ENCODE peak calls at places on chromosomes 11 and 22, in four cellular contexts. L is kidney epithelial cell, G is activated T-helper 1 cell treated with Interleukin-2 at 50 U/mL for 16 hours, O is amniotic epithelial cell. R is an unnamed sample.
A peak's percentile ranks its signal among the peaks of the same experiment; 100 is the strongest.

GRCh38 chr22:28008056-28008455 is 89.0 kb upstream of the PITPNB start:
- DNase-seq in L (no peak), G (no peak), O (no peak), R (no peak)

GRCh38 chr11:27640954-27641353 is 59.3 kb downstream of the BDNF start:
- DNase-seq in L (no peak), G (no peak), O (no peak), R (no peak)

GRCh38 chr22:38302906-38303305 is 14.3 kb downstream of the CSNK1E start:
- DNase-seq in L (no peak), G (no peak), O (no peak), R (no peak)

GRCh38 chr22:22061085-22062077 is 78.8 kb upstream of the TOP3B start:
- DNase-seq in L (no peak), G (no peak), O (peak; percentile 87), R (no peak)

GRCh38 chr11:1050581-1051355 is 14.2 kb upstream of the MUC6 start:
- DNase-seq in L (no peak), G (peak; percentile 56), O (peak; percentile 36), R (peak; percentile 50)

GRCh38 chr11:28537822-28538221 is 429.6 kb downstream of the METTL15 start:
- DNase-seq in L (no peak), G (no peak), O (peak; percentile 26), R (no peak)

GRCh38 chr22:31496735-31497146 is 405 bp downstream of the SFI1 start:
- DNase-seq in L (no peak), G (peak; percentile 25), O (no peak), R (peak; percentile 11)

GRCh38 chr11:69494851-69495250 is 13.4 kb downstream of the LINC01488 start:
- DNase-seq in L (no peak), G (no peak), O (no peak), R (no peak)

GRCh38 chr11:69674267-69674885 is 777 bp downstream of the LTO1 start:
- DNase-seq in L (peak; percentile 32), G (no peak), O (peak; percentile 84), R (no peak)

GRCh38 chr11:65412271-65413076 is 10.1 kb upstream of the NEAT1 start:
- DNase-seq in L (no peak), G (no peak), O (no peak), R (no peak)

GRCh38 chr11:92765418-92765817 is 204.0 kb upstream of the MTNR1B start:
- DNase-seq in L (no peak), G (no peak), O (no peak), R (no peak)

GRCh38 chr11:112516261-112516660 is 255.6 kb upstream of the PLET1 start:
- DNase-seq in L (no peak), G (no peak), O (no peak), R (no peak)

GRCh38 chr11:68414457-68415221 is 45.9 kb upstream of the PPP6R3 start:
- DNase-seq in L (no peak), G (no peak), O (no peak), R (peak; percentile 4)

GRCh38 chr22:16961477-16962186 is 46.4 kb downstream of the GAB4 start:
- DNase-seq in L (no peak), G (no peak), O (no peak), R (no peak)

GRCh38 chr11:87219266-87219665 is 181.5 kb downstream of the TMEM135 start:
- DNase-seq in L (no peak), G (no peak), O (no peak), R (no peak)

GRCh38 chr11:101127348-101127698 is 2.3 kb downstream of the PGR start:
- DNase-seq in L (no peak), G (no peak), O (no peak), R (peak; percentile 9)

GRCh38 chr11:103339485-103339857 is 230.2 kb downstream of the DYNC2H1 start:
- DNase-seq in L (no peak), G (no peak), O (no peak), R (no peak)

GRCh38 chr11:126072141-126072741 is 9.6 kb upstream of the CDON start:
- DNase-seq in L (no peak), G (no peak), O (no peak), R (no peak)